ENCODE peak calls at places on chromosomes 2 and 18, in seven cellular contexts. T, G, N, D, C, S and F are unnamed samples.

GRCh38 chr2:97718942-97719341 is 5.6 kb downstream of the ZAP70 start:
- DNase-seq in T (no peak), G (peak), D (peak), N (no peak), S (no peak), C (no peak), F (no peak)

GRCh38 chr2:150357770-150358467 is 129.5 kb downstream of the RND3 start:
- DNase-seq in D (no peak), T (no peak), G (no peak), N (no peak), C (peak), S (no peak), F (no peak)

GRCh38 chr2:74221091-74221490 is 22.7 kb downstream of the MTHFD2 start:
- DNase-seq in C (no peak), D (no peak), T (no peak), N (no peak), G (no peak), S (no peak), F (no peak)

GRCh38 chr2:46045888-46046287 is 251.3 kb upstream of the EPAS1 start:
- DNase-seq in D (no peak), T (no peak), S (no peak), G (no peak), N (no peak), C (no peak), F (no peak)

GRCh38 chr2:121362226-121362625 is 77.2 kb upstream of the TFCP2L1 start:
- DNase-seq in G (no peak), N (no peak), S (no peak), T (no peak), C (no peak), D (no peak), F (no peak)

GRCh38 chr2:40097691-40098376 is 318.8 kb upstream of the THUMPD2 start:
- DNase-seq in G (no peak), N (no peak), S (no peak), C (no peak), D (no peak), T (no peak), F (no peak)

GRCh38 chr2:28036307-28036706 is 145.8 kb downstream of the BABAM2 start:
- DNase-seq in D (no peak), T (no peak), C (no peak), S (no peak), N (no peak), G (no peak), F (no peak)

GRCh38 chr18:69701305-69701704 is 246.4 kb downstream of the CD226 start:
- DNase-seq in D (no peak), C (no peak), N (no peak), G (no peak), T (no peak), S (no peak), F (no peak)

GRCh38 chr2:73176205-73176880 is 26.0 kb upstream of the NOTO start:
- DNase-seq in S (no peak), T (no peak), C (no peak), N (no peak), G (no peak), D (no peak), F (peak)

GRCh38 chr2:2191110-2191707 is 139.9 kb downstream of the MYT1L start:
- DNase-seq in C (no peak), G (no peak), S (no peak), N (no peak), T (no peak), D (no peak), F (no peak)

GRCh38 chr2:184598313-184599053 is at the start of gene ZNF804A:
- DNase-seq in C (peak), D (no peak), G (peak), N (no peak), T (peak), S (peak), F (peak)

GRCh38 chr18:46134920-46135675 is 30.9 kb downstream of the HAUS1 start:
- DNase-seq in T (no peak), N (no peak), S (no peak), C (no peak), D (no peak), G (no peak), F (no peak)

GRCh38 chr2:173400760-173401159 is 46.1 kb downstream of the CDCA7 start:
- DNase-seq in C (no peak), T (no peak), D (no peak), G (no peak), S (no peak), N (no peak), F (no peak)

GRCh38 chr18:50819027-50819726 is 639 bp downstream of the MRO start:
- DNase-seq in N (no peak), T (peak), S (peak), G (peak), D (no peak), C (no peak), F (no peak)

GRCh38 chr18:54672846-54673475 is 81.9 kb downstream of the DYNAP start:
- DNase-seq in S (no peak), T (no peak), G (no peak), C (no peak), D (no peak), N (no peak), F (no peak)

GRCh38 chr18:62061812-62062211 is 125.0 kb downstream of the PIGN start:
- DNase-seq in C (no peak), S (no peak), N (no peak), T (no peak), G (no peak), D (no peak), F (no peak)

GRCh38 chr2:163347982-163348842 is 387.6 kb downstream of the FIGN start:
- DNase-seq in C (no peak), N (no peak), G (peak), D (no peak), S (peak), T (peak), F (no peak)

GRCh38 chr2:71605173-71605641 is 151.8 kb downstream of the DYSF start:
- DNase-seq in G (peak), D (no peak), S (peak), N (no peak), C (no peak), T (no peak), F (no peak)

GRCh38 chr2:68365087-68365486 is at the start of gene PLEK:
- DNase-seq in C (no peak), G (peak), S (peak), T (no peak), D (peak), N (peak), F (no peak)

GRCh38 chr2:31127931-31128330 is 10.3 kb downstream of the GALNT14 start:
- DNase-seq in D (no peak), C (no peak), G (no peak), S (no peak), N (no peak), T (no peak), F (no peak)

GRCh38 chr2:191538334-191538910 is 139.5 kb upstream of the NABP1 start:
- DNase-seq in C (no peak), G (no peak), D (no peak), S (no peak), T (no peak), N (no peak), F (no peak)